ENCODE peak calls at places on chromosomes 4 and X, in eight cellular contexts. Y is skeletal muscle cell, C is AG04449, E is cardiac muscle cell, V is HFF-Myc, Z is lower leg skin, A is astrocyte of the cerebellum, J is keratinocyte. R is an unnamed sample.

GRCh38 chr4:978957-979701 is 5.8 kb upstream of the DGKQ start:
- DNase-seq in A (no peak), E (no peak), Z (no peak), Y (no peak), C (no peak), J (no peak), V (no peak), R (no peak)

GRCh38 chr4:181559637-181560036 is 683.6 kb upstream of the TENM3 start:
- DNase-seq in V (no peak), J (no peak), C (no peak), E (no peak), A (no peak), Y (no peak), Z (no peak), R (no peak)

GRCh38 chr4:103994059-103994458 is 274.3 kb upstream of the TACR3 start:
- DNase-seq in J (no peak), C (no peak), Z (no peak), Y (no peak), A (no peak), V (no peak), E (no peak), R (no peak)

GRCh38 chr4:174193438-174194015 is 89.9 kb downstream of the FBXO8 start:
- DNase-seq in Y (no peak), A (no peak), J (no peak), Z (no peak), E (no peak), V (no peak), C (no peak), R (no peak)

GRCh38 chr4:104860227-104861123 is 286.2 kb upstream of the TET2 start:
- DNase-seq in C (peak; percentile 21), E (peak; percentile 82), V (peak; percentile 24), A (peak; percentile 77), J (no peak), Y (peak; percentile 18), Z (peak; percentile 76), R (peak; percentile 70)

GRCh38 chr4:150358691-150359090 is 223.3 kb upstream of the MAB21L2 start:
- DNase-seq in J (no peak), Y (no peak), Z (no peak), A (no peak), E (no peak), V (no peak), C (no peak), R (no peak)

GRCh38 chr4:16826397-16826910 is 72.0 kb downstream of the LDB2 start:
- DNase-seq in Z (no peak), J (no peak), E (no peak), Y (no peak), C (no peak), V (no peak), A (no peak), R (no peak)

GRCh38 chr4:29142708-29143107 is 1577.5 kb upstream of the PCDH7 start:
- DNase-seq in V (no peak), J (no peak), Z (no peak), E (no peak), C (no peak), Y (no peak), A (no peak), R (no peak)

GRCh38 chrX:39497717-39498265 is 600.0 kb downstream of the BCOR start:
- DNase-seq in Z (no peak), Y (no peak), A (no peak), J (no peak), C (no peak), E (no peak), V (no peak), R (no peak)

GRCh38 chrX:43556207-43556606 is 99.9 kb upstream of the MAOA start:
- DNase-seq in A (no peak), C (no peak), Y (no peak), J (no peak), E (no peak), V (no peak), Z (no peak), R (no peak)

GRCh38 chr4:61440306-61440705 is 240.2 kb downstream of the ADGRL3 start:
- DNase-seq in J (no peak), A (no peak), Z (no peak), Y (no peak), C (no peak), E (no peak), V (no peak), R (no peak)

GRCh38 chr4:108107729-108108382 is 60.9 kb downstream of the LEF1 start:
- DNase-seq in Y (no peak), E (no peak), J (no peak), V (no peak), C (no peak), A (no peak), Z (no peak), R (no peak)

GRCh38 chrX:11530621-11531020 is 135.1 kb downstream of the ARHGAP6 start:
- DNase-seq in Z (no peak), A (no peak), V (no peak), E (no peak), J (no peak), C (no peak), Y (no peak), R (no peak)

GRCh38 chr4:180617203-180617602 is 1626.0 kb upstream of the TENM3 start:
- DNase-seq in A (no peak), J (no peak), Z (no peak), E (no peak), V (no peak), C (no peak), Y (no peak), R (no peak)

GRCh38 chr4:53573696-53574095 is 17.6 kb downstream of the LNX1 start:
- DNase-seq in V (no peak), Y (no peak), J (no peak), E (no peak), Z (no peak), A (no peak), C (no peak), R (no peak)

GRCh38 chrX:110341189-110342035 is 17.2 kb upstream of the RTL9 start:
- DNase-seq in Y (peak; percentile 82), A (no peak), E (no peak), Z (peak; percentile 15), V (peak; percentile 36), C (peak; percentile 69), J (no peak), R (peak; percentile 24)

GRCh38 chr4:185363251-185363650 is 32.5 kb downstream of the LRP2BP start:
- DNase-seq in Y (no peak), V (no peak), E (no peak), Z (no peak), A (no peak), C (no peak), J (no peak), R (no peak)

GRCh38 chrX:153901753-153902140 is 2.7 kb upstream of the AVPR2 start:
- DNase-seq in Z (no peak), E (no peak), A (no peak), C (no peak), J (no peak), V (no peak), Y (no peak), R (no peak)

GRCh38 chr4:11647433-11647832 is 218.7 kb upstream of the HS3ST1 start:
- DNase-seq in E (no peak), Z (no peak), C (no peak), A (no peak), V (no peak), J (no peak), Y (no peak), R (no peak)

GRCh38 chrX:68829594-68830485 is 1.0 kb downstream of the EFNB1 start:
- DNase-seq in E (peak; percentile 54), Y (no peak), Z (no peak), C (no peak), V (no peak), A (no peak), J (no peak), R (no peak)

GRCh38 chr4:127124919-127125318 is 507.8 kb upstream of the INTU start:
- DNase-seq in Y (no peak), A (peak; percentile 9), J (no peak), V (no peak), C (no peak), Z (no peak), E (no peak), R (no peak)

DNA sequence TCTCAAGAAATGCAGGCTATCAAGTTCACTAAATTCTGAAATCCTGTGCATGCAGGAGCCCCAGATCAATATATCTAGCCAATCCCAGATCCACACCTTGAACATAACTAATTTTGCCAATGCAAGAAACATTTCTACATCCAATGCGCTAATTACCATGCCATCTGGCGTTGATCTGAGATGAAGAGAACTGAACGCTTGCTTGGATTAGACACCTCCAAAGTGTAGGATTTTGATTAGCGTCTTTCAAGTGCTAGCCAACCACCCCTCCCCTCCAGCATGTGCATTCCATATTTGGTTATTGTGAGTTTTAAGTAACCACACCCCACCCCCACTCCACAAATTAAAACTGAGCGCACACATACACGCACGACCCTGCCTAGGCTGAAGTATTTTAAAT is 512.1 kb upstream of the INTU start:
- DNase-seq in C (no peak), V (no peak), E (no peak), J (no peak), Z (no peak), A (no peak), Y (no peak), R (no peak)
- H3K4me3 ChIP-seq in C (no peak overlapping the region), V (no peak overlapping the region), E (no peak overlapping the region), J (no peak overlapping the region), Z (no peak overlapping the region), A (no peak overlapping the region), Y (no peak overlapping the region), R (no peak overlapping the region)

GRCh38 chr4:153792007-153792892 is 3.4 kb upstream of the SFRP2 start:
- DNase-seq in E (peak; percentile 80), A (no peak), Z (no peak), V (no peak), J (peak; percentile 2), Y (no peak), C (no peak), R (no peak)
- H3K4me3 ChIP-seq in E (peak overlapping the region; percentile 24), A (peak overlapping the region; percentile 23), Z (no peak overlapping the region), V (no peak overlapping the region), J (peak overlapping the region; percentile 1), Y (peak overlapping the region; percentile 30), C (no peak overlapping the region), R (no peak overlapping the region)

GRCh38 chr4:168848112-168848511 is 161.9 kb downstream of the CBR4 start:
- DNase-seq in C (no peak), J (no peak), Y (no peak), V (no peak), Z (no peak), E (no peak), A (no peak), R (no peak)
- H3K4me3 ChIP-seq in C (no peak overlapping the region), J (peak overlapping the region; percentile 14), Y (no peak overlapping the region), V (peak overlapping the region; percentile 21), Z (no peak overlapping the region), E (no peak overlapping the region), A (no peak overlapping the region), R (no peak overlapping the region)

GRCh38 chr4:2042947-2043395 is 16.2 kb upstream of the NAT8L start:
- DNase-seq in Z (no peak), A (no peak), J (no peak), V (no peak), E (no peak), C (no peak), Y (no peak), R (no peak)

GRCh38 chr4:2041234-2042130 is 17.6 kb upstream of the NAT8L start:
- DNase-seq in Z (peak; percentile 49), A (peak; percentile 3), V (peak; percentile 41), Y (peak; percentile 7), C (no peak), J (peak; percentile 13), E (peak; percentile 83), R (peak; percentile 80)

GRCh38 chr4:2042207-2042946 is 16.8 kb upstream of the NAT8L start:
- DNase-seq in J (no peak), A (no peak), Z (no peak), E (peak; percentile 61), V (no peak), C (no peak), Y (no peak), R (peak; percentile 22)

GRCh38 chr4:2043396-2044118 is 15.6 kb upstream of the NAT8L start:
- DNase-seq in E (no peak), Y (no peak), C (no peak), A (no peak), V (no peak), J (no peak), Z (no peak), R (no peak)

GRCh38 chr4:2040391-2041233 is 18.5 kb upstream of the NAT8L start:
- DNase-seq in A (no peak), C (no peak), V (no peak), Y (no peak), E (peak; percentile 22), Z (no peak), J (no peak), R (no peak)
- H3K4me3 ChIP-seq in A (peak overlapping the region; percentile 71), C (peak overlapping the region; percentile 75), V (peak overlapping the region; percentile 53), Y (peak overlapping the region; percentile 76), E (peak overlapping the region; percentile 81), Z (peak overlapping the region; percentile 31), J (no peak overlapping the region), R (no peak overlapping the region)